ENCODE peak calls at places on chromosomes 12 and 14, in nine cellular contexts. One of them, this sample, is unnamed.

GRCh38 chr12:81257952-81258551 is 180.2 kb downstream of the ACSS3 start:
- DNase-seq in Caco-2: peak; percentile 64
- DNase-seq in kidney glomerular epithelial cell: peak; percentile 44
- DNase-seq in caudate nucleus: no peak
- DNase-seq in aorta: no peak
- DNase-seq in bronchial epithelial cell: peak; percentile 49
- DNase-seq in mucosa of descending colon: no peak
- DNase-seq in neural progenitor cell: peak; percentile 56
- DNase-seq in dermis blood vessel endothelial cell: peak; percentile 65
- DNase-seq in this sample: no peak

GRCh38 chr14:64880382-64881121 is 845 bp upstream of the SPTB start:
- DNase-seq in Caco-2: peak; percentile 70
- DNase-seq in kidney glomerular epithelial cell: no peak
- DNase-seq in caudate nucleus: no peak
- DNase-seq in aorta: peak; percentile 80
- DNase-seq in bronchial epithelial cell: no peak
- DNase-seq in mucosa of descending colon: peak; percentile 63
- DNase-seq in neural progenitor cell: peak; percentile 86
- DNase-seq in dermis blood vessel endothelial cell: peak; percentile 15
- DNase-seq in this sample: no peak

GRCh38 chr12:118219772-118220171 is 83.8 kb downstream of the PEBP1 start:
- DNase-seq in Caco-2: no peak
- DNase-seq in kidney glomerular epithelial cell: no peak
- DNase-seq in caudate nucleus: no peak
- DNase-seq in aorta: no peak
- DNase-seq in bronchial epithelial cell: no peak
- DNase-seq in mucosa of descending colon: no peak
- DNase-seq in neural progenitor cell: no peak
- DNase-seq in dermis blood vessel endothelial cell: no peak
- DNase-seq in this sample: no peak

GRCh38 chr12:2311001-2311778 is 258.4 kb downstream of the CACNA1C start:
- DNase-seq in Caco-2: no peak
- DNase-seq in kidney glomerular epithelial cell: no peak
- DNase-seq in caudate nucleus: no peak
- DNase-seq in aorta: no peak
- DNase-seq in bronchial epithelial cell: no peak
- DNase-seq in mucosa of descending colon: no peak
- DNase-seq in neural progenitor cell: no peak
- DNase-seq in dermis blood vessel endothelial cell: no peak
- DNase-seq in this sample: no peak

GRCh38 chr12:80565276-80565675 is 121.2 kb downstream of the PTPRQ start:
- DNase-seq in Caco-2: no peak
- DNase-seq in kidney glomerular epithelial cell: no peak
- DNase-seq in caudate nucleus: no peak
- DNase-seq in aorta: no peak
- DNase-seq in bronchial epithelial cell: peak; percentile 73
- DNase-seq in mucosa of descending colon: no peak
- DNase-seq in neural progenitor cell: no peak
- DNase-seq in dermis blood vessel endothelial cell: no peak
- DNase-seq in this sample: no peak

GRCh38 chr12:81874166-81874565 is 115.0 kb upstream of the PPFIA2 start:
- DNase-seq in Caco-2: no peak
- DNase-seq in kidney glomerular epithelial cell: no peak
- DNase-seq in caudate nucleus: no peak
- DNase-seq in aorta: no peak
- DNase-seq in bronchial epithelial cell: no peak
- DNase-seq in mucosa of descending colon: no peak
- DNase-seq in neural progenitor cell: no peak
- DNase-seq in dermis blood vessel endothelial cell: no peak
- DNase-seq in this sample: no peak

GRCh38 chr14:35438910-35439713 is 34.6 kb upstream of the NFKBIA start:
- DNase-seq in Caco-2: no peak
- DNase-seq in kidney glomerular epithelial cell: no peak
- DNase-seq in caudate nucleus: no peak
- DNase-seq in aorta: no peak
- DNase-seq in bronchial epithelial cell: no peak
- DNase-seq in mucosa of descending colon: no peak
- DNase-seq in neural progenitor cell: peak; percentile 11
- DNase-seq in dermis blood vessel endothelial cell: peak; percentile 27
- DNase-seq in this sample: no peak

GRCh38 chr12:52266514-52266913 is 7.9 kb upstream of the KRT86 start:
- DNase-seq in Caco-2: no peak
- DNase-seq in kidney glomerular epithelial cell: no peak
- DNase-seq in caudate nucleus: no peak
- DNase-seq in aorta: no peak
- DNase-seq in bronchial epithelial cell: no peak
- DNase-seq in mucosa of descending colon: no peak
- DNase-seq in neural progenitor cell: no peak
- DNase-seq in dermis blood vessel endothelial cell: no peak
- DNase-seq in this sample: no peak

This sample was measured in gastrocnemius medialis.